ENCODE peak calls at places on chromosomes 4 and X, in eight cellular contexts. Y, C, G, N, L, Z, X and J are unnamed samples.

GRCh38 chr4:172142331-172142738 is 329.1 kb downstream of the GALNTL6 start:
- DNase-seq in Y (no peak), Z (no peak), N (no peak), C (peak), G (no peak), X (peak), L (no peak), J (peak)

GRCh38 chrX:136710324-136710951 is 62.5 kb downstream of the CD40LG start:
- DNase-seq in Z (peak), C (peak), X (peak), G (no peak), Y (no peak), L (no peak), N (no peak), J (peak)

GRCh38 chr4:71270901-71271300 is 67.9 kb upstream of the SLC4A4 start:
- DNase-seq in L (no peak), C (peak), Y (no peak), Z (peak), G (peak), X (peak), N (no peak), J (peak)

GRCh38 chrX:39896951-39897740 is 200.6 kb downstream of the BCOR start:
- DNase-seq in X (peak), G (peak), Z (peak), N (peak), L (peak), Y (peak), C (peak), J (peak)

GRCh38 chr4:151169223-151169622 is 69.8 kb downstream of the RPS3A start:
- DNase-seq in Y (no peak), N (peak), X (peak), Z (peak), C (no peak), G (no peak), L (no peak), J (peak)

GRCh38 chrX:39613997-39614679 is 483.6 kb downstream of the BCOR start:
- DNase-seq in N (no peak), Y (no peak), X (no peak), L (peak), C (no peak), Z (no peak), G (peak), J (no peak)

GRCh38 chrX:105564536-105564935 is 257.8 kb upstream of the NRK start:
- DNase-seq in C (peak), L (no peak), G (no peak), Y (no peak), X (no peak), Z (peak), N (peak), J (peak)

GRCh38 chr4:130077275-130077674 is 981.3 kb downstream of the C4orf33 start:
- DNase-seq in X (no peak), C (peak), G (no peak), Z (no peak), N (peak), L (no peak), Y (no peak), J (no peak)

GRCh38 chr4:13656569-13656988 is 29.1 kb upstream of the BOD1L1 start:
- DNase-seq in N (peak), G (peak), Y (peak), X (peak), Z (peak), C (peak), L (peak), J (peak)

GRCh38 chr4:89657931-89658700 is 178.8 kb downstream of the SNCA start:
- DNase-seq in Y (no peak), L (no peak), N (peak), Z (peak), G (no peak), C (peak), X (peak), J (peak)

GRCh38 chrX:72305286-72306084 is at the start of gene CITED1:
- DNase-seq in G (peak), L (peak), N (no peak), Z (no peak), X (peak), Y (no peak), C (no peak), J (no peak)

GRCh38 chr4:41428941-41429669 is 108.9 kb upstream of the LIMCH1 start:
- DNase-seq in C (no peak), N (no peak), L (no peak), X (no peak), Y (no peak), Z (no peak), G (no peak), J (no peak)

GRCh38 chr4:7251321-7251720 is 59.0 kb downstream of the SORCS2 start:
- DNase-seq in L (no peak), C (no peak), Z (no peak), N (no peak), G (no peak), Y (no peak), X (no peak), J (peak)

GRCh38 chr4:148044889-148045352 is 313.0 kb downstream of the ARHGAP10 start:
- DNase-seq in Z (peak), Y (no peak), C (no peak), G (no peak), L (no peak), X (no peak), N (no peak), J (no peak)

GRCh38 chrX:47172971-47173792 is 20.4 kb upstream of the UBA1 start:
- DNase-seq in N (no peak), Z (no peak), X (no peak), C (no peak), L (no peak), Y (peak), G (no peak), J (no peak)

GRCh38 chrX:13764284-13764683 is 29.7 kb downstream of the OFD1 start:
- DNase-seq in Z (no peak), L (no peak), C (no peak), N (no peak), G (no peak), Y (no peak), X (no peak), J (no peak)

GRCh38 chr4:77740480-77740879 is 78.7 kb downstream of the CNOT6L start:
- DNase-seq in Y (no peak), G (no peak), Z (no peak), C (no peak), X (no peak), N (no peak), L (no peak), J (no peak)

GRCh38 chr4:24103434-24104168 is 213.8 kb upstream of the PPARGC1A start:
- DNase-seq in L (no peak), Z (peak), Y (no peak), C (no peak), X (no peak), N (peak), G (no peak), J (peak)

GRCh38 chrX:71098302-71098701 is 2.7 kb downstream of the FOXO4 start:
- DNase-seq in Z (peak), X (peak), Y (no peak), G (peak), C (peak), N (no peak), L (peak), J (peak)

GRCh38 chrX:45011131-45011530 is 138.1 kb downstream of the KDM6A start:
- DNase-seq in G (no peak), N (no peak), X (peak), L (no peak), Z (peak), C (peak), Y (no peak), J (peak)

GRCh38 chrX:118878977-118879376 is 55.4 kb downstream of the ZCCHC12 start:
- DNase-seq in C (no peak), Y (no peak), X (no peak), G (no peak), N (no peak), Z (no peak), L (no peak), J (no peak)

GRCh38 chr4:15851969-15852368 is 73.8 kb downstream of the CD38 start:
- DNase-seq in G (no peak), L (no peak), Z (no peak), N (no peak), Y (no peak), X (no peak), C (no peak), J (no peak)

GRCh38 chr4:134777626-134778025 is 576.0 kb upstream of the PABPC4L start:
- DNase-seq in N (no peak), L (no peak), C (peak), Z (no peak), X (no peak), Y (no peak), G (no peak), J (no peak)

GRCh38 chr4:77676842-77677241 is 71.2 kb downstream of the CXCL13 start:
- DNase-seq in C (no peak), G (no peak), L (no peak), N (no peak), X (no peak), Z (no peak), Y (no peak), J (no peak)

GRCh38 chrX:154047266-154047665 is 27.6 kb upstream of the IRAK1 start:
- DNase-seq in G (no peak), Z (peak), Y (no peak), L (no peak), X (no peak), N (no peak), C (no peak), J (no peak)

GRCh38 chr4:24794111-24794860 is 1.1 kb upstream of the SOD3 start:
- DNase-seq in G (peak), L (no peak), X (peak), N (no peak), Z (peak), C (peak), Y (no peak), J (peak)

GRCh38 chr4:83113429-83113786 is 1.1 kb downstream of the PLAC8 start:
- DNase-seq in Z (no peak), N (no peak), L (no peak), X (no peak), Y (no peak), C (no peak), G (no peak), J (no peak)

GRCh38 chr4:156889616-156890594 is 81.7 kb downstream of the PDGFC start:
- DNase-seq in Y (no peak), C (no peak), X (peak), G (no peak), N (peak), Z (peak), L (no peak), J (peak)

GRCh38 chrX:49155900-49156837 is 6.4 kb upstream of the MAGIX start:
- DNase-seq in C (peak), G (peak), X (peak), Z (peak), L (peak), Y (peak), N (peak), J (peak)

GRCh38 chr4:159384017-159384416 is 281.1 kb downstream of the RAPGEF2 start:
- DNase-seq in Y (no peak), G (no peak), L (no peak), C (no peak), Z (no peak), X (no peak), N (no peak), J (no peak)

GRCh38 chr4:159384619-159385018 is 281.7 kb downstream of the RAPGEF2 start:
- DNase-seq in Z (peak), N (no peak), Y (no peak), L (no peak), C (no peak), G (no peak), X (peak), J (no peak)

GRCh38 chr4:159386620-159387019 is 283.7 kb downstream of the RAPGEF2 start:
- DNase-seq in G (no peak), Z (no peak), L (no peak), N (no peak), C (no peak), Y (no peak), X (no peak), J (no peak)

GRCh38 chr4:159382875-159383568 is 280.1 kb downstream of the RAPGEF2 start:
- DNase-seq in C (no peak), Z (peak), X (no peak), L (no peak), N (no peak), Y (no peak), G (peak), J (no peak)

DNA sequence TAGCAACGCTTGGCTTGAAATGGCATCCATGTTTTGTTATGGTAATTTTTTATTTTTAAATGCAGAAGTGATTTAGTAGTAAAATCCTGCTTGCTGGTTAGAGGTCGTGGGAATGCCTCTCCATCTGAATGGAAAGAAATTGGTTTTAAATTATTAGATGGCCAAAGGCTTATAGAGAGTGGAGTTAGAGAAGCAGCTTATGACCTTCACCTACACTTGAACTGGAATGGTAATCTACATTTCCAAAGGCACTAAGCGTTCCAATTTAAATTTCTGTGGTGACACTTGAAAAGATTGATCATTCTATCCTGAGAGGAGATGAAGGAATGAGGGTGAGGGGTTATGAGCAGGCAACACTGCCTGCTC is 280.7 kb downstream of the RAPGEF2 start:
- DNase-seq in G (no peak), Z (no peak), L (no peak), Y (no peak), N (no peak), C (no peak), X (no peak), J (no peak)
- H3K4me3 ChIP-seq in G (no peak), Z (no peak), L (no peak), Y (no peak), N (no peak), C (no peak), X (no peak), J (no peak)

GRCh38 chr4:64882311-64883086 is 473.2 kb upstream of the TECRL start:
- DNase-seq in G (no peak), Y (no peak), Z (no peak), N (no peak), X (no peak), L (no peak), C (no peak), J (no peak)

GRCh38 chr4:64880557-64880956 is 471.3 kb upstream of the TECRL start:
- DNase-seq in C (no peak), L (no peak), X (no peak), Y (no peak), G (no peak), Z (no peak), N (no peak), J (no peak)

GRCh38 chr4:64883087-64883926 is 474.1 kb upstream of the TECRL start:
- DNase-seq in X (no peak), G (no peak), L (no peak), N (no peak), Y (no peak), Z (no peak), C (no peak), J (no peak)
- H3K4me3 ChIP-seq in X (no peak), G (no peak), L (no peak), N (no peak), Y (no peak), Z (no peak), C (no peak), J (no peak)

GRCh38 chr4:138398297-138398696 is 156.1 kb upstream of the SLC7A11 start:
- DNase-seq in N (peak), L (no peak), Z (peak), X (no peak), Y (no peak), G (peak), C (no peak), J (no peak)
- H3K4me3 ChIP-seq in N (no peak), L (no peak), Z (no peak), X (no peak), Y (no peak), G (peak), C (no peak), J (no peak)

GRCh38 chr4:5052424-5052702 is 1.1 kb downstream of the STK32B start:
- DNase-seq in G (no peak), Y (no peak), X (no peak), C (no peak), N (no peak), L (no peak), Z (no peak), J (no peak)

GRCh38 chr4:5051692-5052423 is 578 bp downstream of the STK32B start:
- DNase-seq in Y (peak), N (no peak), Z (no peak), L (peak), C (no peak), X (peak), G (peak), J (no peak)

GRCh38 chr4:5050520-5050955 is 742 bp upstream of the STK32B start:
- DNase-seq in Y (peak), X (peak), N (peak), G (peak), Z (peak), L (peak), C (peak), J (peak)

GRCh38 chr4:5052726-5053425 is 1.6 kb downstream of the STK32B start:
- DNase-seq in L (no peak), G (no peak), C (peak), X (peak), N (no peak), Y (no peak), Z (no peak), J (no peak)

GRCh38 chr4:5051210-5051691 is at the start of gene STK32B:
- DNase-seq in X (peak), G (peak), Z (peak), C (peak), L (peak), N (peak), Y (peak), J (peak)
- H3K4me3 ChIP-seq in X (peak), G (peak), Z (peak), C (peak), L (peak), N (peak), Y (peak), J (peak)